ENCODE peak calls at places on chromosomes 12 and 14, in seven cellular contexts. Y is HuH-7.5; E is stimulated activated CD4-positive, alpha-beta T cell treated with anti-CD3 and anti-CD28 coated beads, Interleukin-2, amount 100 ng/mL, for 24 hours; R is NAMALWA; V is NCI-H1092; J is endodermal cell; D is iPS-NIHi11. B is an unnamed sample.

GRCh38 chr12:6332459-6332858 is 9.4 kb downstream of the TNFRSF1A start:
- DNase-seq in Y (no peak), E (no peak), R (no peak), V (no peak), J (no peak), D (no peak), B (no peak)

GRCh38 chr12:2813573-2814185 is 1.2 kb downstream of the ITFG2 start:
- DNase-seq in Y (peak), E (peak), R (peak), V (peak), J (peak), D (peak), B (no peak)

GRCh38 chr14:32682219-32682618 is 256.5 kb upstream of the NPAS3 start:
- DNase-seq in Y (no peak), E (no peak), R (no peak), V (no peak), J (no peak), D (no peak), B (no peak)

GRCh38 chr12:24560867-24561266 is 388.0 kb downstream of the BCAT1 start:
- DNase-seq in Y (peak), E (no peak), R (no peak), V (no peak), J (no peak), D (peak), B (no peak)

GRCh38 chr12:124053855-124054254 is 80.8 kb downstream of the ZNF664 start:
- DNase-seq in Y (peak), E (no peak), R (no peak), V (peak), J (peak), D (peak), B (no peak)

GRCh38 chr14:52351191-52351560 is 37.1 kb downstream of the PTGER2 start:
- DNase-seq in Y (no peak), E (no peak), R (no peak), V (no peak), J (no peak), D (no peak), B (no peak)

GRCh38 chr12:54603872-54604271 is 15.4 kb upstream of the PPP1R1A start:
- DNase-seq in Y (no peak), E (no peak), R (no peak), V (no peak), J (peak), D (no peak), B (no peak)

GRCh38 chr14:58078068-58078467 is 73.9 kb downstream of the ARMH4 start:
- DNase-seq in Y (no peak), E (no peak), R (no peak), V (no peak), J (no peak), D (no peak), B (no peak)

GRCh38 chr12:8077207-8077606 is 4.9 kb upstream of the NECAP1 start:
- DNase-seq in Y (no peak), E (no peak), R (no peak), V (no peak), J (no peak), D (no peak), B (no peak)

GRCh38 chr12:104573-105081 is 38.1 kb downstream of the IQSEC3 start:
- DNase-seq in Y (no peak), E (no peak), R (no peak), V (peak), J (peak), D (no peak), B (no peak)

GRCh38 chr12:77796775-77797174 is 33.9 kb upstream of the NAV3 start:
- DNase-seq in Y (no peak), E (no peak), R (no peak), V (no peak), J (no peak), D (no peak), B (no peak)

GRCh38 chr12:77578471-77579262 is 252.0 kb upstream of the NAV3 start:
- DNase-seq in Y (no peak), E (no peak), R (no peak), V (no peak), J (no peak), D (no peak), B (no peak)

GRCh38 chr12:58225067-58225877 is 283.9 kb downstream of the ATP23 start:
- DNase-seq in Y (no peak), E (no peak), R (no peak), V (no peak), J (no peak), D (no peak), B (no peak)

GRCh38 chr14:93905623-93906022 is 21.5 kb upstream of the FAM181A start:
- DNase-seq in Y (no peak), E (no peak), R (no peak), V (no peak), J (no peak), D (peak), B (no peak)

GRCh38 chr14:55756563-55756962 is 176.6 kb downstream of the KTN1 start:
- DNase-seq in Y (no peak), E (no peak), R (no peak), V (no peak), J (no peak), D (no peak), B (no peak)

GRCh38 chr12:59088673-59089072 is 168.4 kb upstream of the LRIG3 start:
- DNase-seq in Y (no peak), E (no peak), R (no peak), V (no peak), J (peak), D (no peak), B (no peak)

GRCh38 chr12:123442774-123443173 is 6.3 kb upstream of the RILPL2 start:
- DNase-seq in Y (no peak), E (no peak), R (no peak), V (no peak), J (no peak), D (no peak), B (no peak)

GRCh38 chr14:97346675-97347074 is 549.5 kb downstream of the VRK1 start:
- DNase-seq in Y (no peak), E (no peak), R (no peak), V (no peak), J (no peak), D (no peak), B (no peak)

GRCh38 chr12:57899010-57899662 is 42.2 kb upstream of the ATP23 start:
- DNase-seq in Y (no peak), E (peak), R (peak), V (peak), J (peak), D (no peak), B (no peak)

GRCh38 chr14:27372771-27373170 is 774.9 kb upstream of the NOVA1 start:
- DNase-seq in Y (no peak), E (no peak), R (no peak), V (no peak), J (no peak), D (no peak), B (no peak)

GRCh38 chr12:67758119-67758873 is 109.8 kb downstream of the DYRK2 start:
- DNase-seq in Y (no peak), E (no peak), R (peak), V (no peak), J (no peak), D (no peak), B (no peak)

GRCh38 chr12:82838123-82838522 is 151.4 kb downstream of the TMTC2 start:
- DNase-seq in Y (no peak), E (no peak), R (no peak), V (no peak), J (no peak), D (no peak), B (no peak)

GRCh38 chr12:9920451-9920850 is 11.7 kb downstream of the CLEC2A start:
- DNase-seq in Y (no peak), E (no peak), R (no peak), V (no peak), J (no peak), D (no peak), B (no peak)

GRCh38 chr12:66603458-66603857 is 75.4 kb downstream of the GRIP1 start:
- DNase-seq in Y (no peak), E (no peak), R (no peak), V (no peak), J (no peak), D (no peak), B (no peak)

GRCh38 chr14:89114109-89114508 is 289.7 kb downstream of the TTC8 start:
- DNase-seq in Y (no peak), E (no peak), R (no peak), V (no peak), J (no peak), D (no peak), B (no peak)

GRCh38 chr12:68092976-68093375 is 66.6 kb downstream of the IFNG start:
- DNase-seq in Y (no peak), E (no peak), R (no peak), V (no peak), J (no peak), D (no peak), B (no peak)

GRCh38 chr12:6708968-6709394 is 8.4 kb upstream of the PIANP start:
- DNase-seq in Y (no peak), E (no peak), R (no peak), V (no peak), J (no peak), D (no peak), B (no peak)

GRCh38 chr14:22481546-22481945 is 107.5 kb downstream of the DAD1 start:
- DNase-seq in Y (no peak), E (no peak), R (no peak), V (no peak), J (no peak), D (no peak), B (no peak)

GRCh38 chr12:9651265-9651729 is 18.2 kb upstream of the CLEC2D start:
- DNase-seq in Y (no peak), E (peak), R (peak), V (no peak), J (no peak), D (no peak), B (no peak)

GRCh38 chr12:125262866-125263265 is 197.6 kb downstream of the AACS start:
- DNase-seq in Y (no peak), E (no peak), R (no peak), V (no peak), J (no peak), D (no peak), B (no peak)

GRCh38 chr12:130959632-130960031 is 5.9 kb downstream of the ADGRD1 start:
- DNase-seq in Y (no peak), E (no peak), R (no peak), V (no peak), J (no peak), D (no peak), B (no peak)

GRCh38 chr12:48286665-48287064 is 64.1 kb downstream of the ZNF641 start:
- DNase-seq in Y (no peak), E (no peak), R (peak), V (no peak), J (peak), D (peak), B (no peak)

GRCh38 chr12:71476513-71476912 is 36.9 kb downstream of the LGR5 start:
- DNase-seq in Y (no peak), E (no peak), R (no peak), V (no peak), J (no peak), D (no peak), B (no peak)

GRCh38 chr12:71947645-71948105 is 9.0 kb downstream of the TPH2 start:
- DNase-seq in Y (no peak), E (no peak), R (no peak), V (peak), J (peak), D (peak), B (no peak)

GRCh38 chr12:26633591-26634210 is 199.3 kb downstream of the ITPR2 start:
- DNase-seq in Y (no peak), E (no peak), R (no peak), V (no peak), J (no peak), D (no peak), B (no peak)

GRCh38 chr12:103780093-103780440 is 61.0 kb downstream of the NT5DC3 start:
- DNase-seq in Y (no peak), E (no peak), R (no peak), V (no peak), J (no peak), D (no peak), B (no peak)

B was measured in Right ventricle myocardium superior.